ENCODE peak calls at places on chromosomes 7 and 10, in six cellular contexts. C, Y, M, R, Q and P are unnamed samples.

GRCh38 chr7:95772298-95772770 is at the start of gene DYNC1I1:
- DNase-seq in C (no peak), Y (peak), M (peak), R (peak), Q (peak), P (peak)

GRCh38 chr10:77531441-77532001 is 106.1 kb downstream of the KCNMA1 start:
- DNase-seq in C (no peak), Y (no peak), M (peak), R (no peak), Q (no peak), P (peak)

GRCh38 chr7:132504851-132505250 is 71.4 kb downstream of the PLXNA4 start:
- DNase-seq in C (no peak), Y (no peak), M (no peak), R (no peak), Q (no peak), P (no peak)

GRCh38 chr7:15168489-15168888 is 265.9 kb upstream of the DGKB start:
- DNase-seq in C (no peak), Y (no peak), M (no peak), R (no peak), Q (no peak), P (no peak)

GRCh38 chr7:20290505-20291111 is 40.1 kb upstream of the ITGB8 start:
- DNase-seq in C (no peak), Y (no peak), M (no peak), R (no peak), Q (no peak), P (no peak)

GRCh38 chr10:5413012-5413938 is 918 bp downstream of the NET1 start:
- DNase-seq in C (no peak), Y (peak), M (no peak), R (no peak), Q (no peak), P (peak)

GRCh38 chr7:7175075-7175695 is 7.2 kb upstream of the C1GALT1 start:
- DNase-seq in C (no peak), Y (no peak), M (no peak), R (no peak), Q (no peak), P (no peak)

GRCh38 chr10:113099431-113100298 is 149.6 kb downstream of the TCF7L2 start:
- DNase-seq in C (no peak), Y (no peak), M (no peak), R (no peak), Q (no peak), P (no peak)

GRCh38 chr10:106819490-106819889 is 345.0 kb downstream of the SORCS1 start:
- DNase-seq in C (no peak), Y (no peak), M (no peak), R (no peak), Q (no peak), P (no peak)

GRCh38 chr7:40546616-40547501 is 412.1 kb downstream of the SUGCT start:
- DNase-seq in C (no peak), Y (no peak), M (no peak), R (no peak), Q (no peak), P (no peak)

GRCh38 chr10:45419673-45420020 is 45.6 kb downstream of the ALOX5 start:
- DNase-seq in C (no peak), Y (peak), M (no peak), R (no peak), Q (no peak), P (no peak)

GRCh38 chr10:124248646-124249045 is 155.2 kb upstream of the CHST15 start:
- DNase-seq in C (no peak), Y (no peak), M (no peak), R (no peak), Q (peak), P (no peak)

GRCh38 chr7:158809596-158809995 is 19.7 kb downstream of the ESYT2 start:
- DNase-seq in C (no peak), Y (peak), M (no peak), R (no peak), Q (no peak), P (no peak)

GRCh38 chr10:29254123-29255046 is 34.5 kb upstream of the LYZL1 start:
- DNase-seq in C (no peak), Y (peak), M (no peak), R (no peak), Q (no peak), P (no peak)

GRCh38 chr10:54800677-54801480 is at the start of gene PCDH15:
- DNase-seq in C (no peak), Y (no peak), M (no peak), R (no peak), Q (no peak), P (no peak)

GRCh38 chr10:5961405-5962100 is 15.8 kb downstream of the IL15RA start:
- DNase-seq in C (no peak), Y (no peak), M (no peak), R (no peak), Q (no peak), P (no peak)

GRCh38 chr10:75959209-75959608 is 527.8 kb downstream of the LRMDA start:
- DNase-seq in C (no peak), Y (no peak), M (no peak), R (peak), Q (no peak), P (peak)

GRCh38 chr7:111741811-111742240 is 179.5 kb upstream of the IMMP2L start:
- DNase-seq in C (peak), Y (peak), M (no peak), R (peak), Q (peak), P (peak)

GRCh38 chr7:2114052-2114451 is 118.7 kb downstream of the MAD1L1 start:
- DNase-seq in C (no peak), Y (no peak), M (no peak), R (no peak), Q (no peak), P (peak)

GRCh38 chr7:102064361-102065025 is 222.2 kb upstream of the SH2B2 start:
- DNase-seq in C (no peak), Y (no peak), M (no peak), R (no peak), Q (no peak), P (no peak)